ENCODE peak calls at places on chromosomes 6 and 20, in nine cellular contexts. V is mammary epithelial cell, T is hepatocyte, M is IMR-90, F is MM.1S, W is HepG2, E is Karpas-422, J is A549, Z is endothelial cell of umbilical vein. U is an unnamed sample.
A peak's percentile ranks its signal among the peaks of the same experiment; 100 is the strongest.

GRCh38 chr6:72813807-72814596 is 192.1 kb downstream of the KCNQ5 start:
- DNase-seq in V (no peak), T (no peak), M (no peak), F (no peak), W (no peak), E (no peak), J (no peak), Z (no peak), U (no peak)

GRCh38 chr6:106039836-106040592 is 46.1 kb upstream of the PRDM1 start:
- DNase-seq in V (no peak), T (no peak), M (no peak), F (peak; percentile 46), W (no peak), E (no peak), J (no peak), Z (no peak), U (no peak)

GRCh38 chr6:2758980-2759379 is 6.2 kb upstream of the WRNIP1 start:
- DNase-seq in V (no peak), T (no peak), M (no peak), F (no peak), W (no peak), E (no peak), J (no peak), Z (no peak), U (no peak)

GRCh38 chr6:11618533-11618932 is 81.0 kb downstream of the TMEM170B start:
- DNase-seq in V (no peak), T (no peak), M (peak; percentile 49), F (no peak), W (no peak), E (peak; percentile 76), J (peak; percentile 13), Z (peak; percentile 65), U (peak; percentile 3)

GRCh38 chr20:60071965-60072364 is 113.7 kb downstream of the CDH26 start:
- DNase-seq in V (peak; percentile 76), T (no peak), M (peak; percentile 9), F (no peak), W (no peak), E (no peak), J (no peak), Z (no peak), U (no peak)

GRCh38 chr6:161037873-161038228 is 46.3 kb downstream of the MAP3K4 start:
- DNase-seq in V (no peak), T (no peak), M (no peak), F (no peak), W (no peak), E (no peak), J (no peak), Z (no peak), U (no peak)

GRCh38 chr6:21455071-21455470 is 138.5 kb upstream of the SOX4 start:
- DNase-seq in V (no peak), T (peak; percentile 12), M (peak; percentile 6), F (no peak), W (no peak), E (no peak), J (no peak), Z (no peak), U (no peak)

GRCh38 chr20:34111712-34112599 is at the start of gene EIF2S2:
- DNase-seq in V (peak; percentile 98), T (peak; percentile 99), M (peak; percentile 99), F (peak; percentile 99), W (peak; percentile 99), E (peak; percentile 99), J (peak; percentile 92), Z (peak; percentile 99), U (peak; percentile 100)

GRCh38 chr20:417801-418342 is 9.8 kb downstream of the RBCK1 start:
- DNase-seq in V (no peak), T (no peak), M (no peak), F (no peak), W (no peak), E (no peak), J (no peak), Z (no peak), U (no peak)

GRCh38 chr6:79277109-79277508 is 42.6 kb upstream of the HMGN3 start:
- DNase-seq in V (peak; percentile 32), T (no peak), M (peak; percentile 1), F (no peak), W (no peak), E (no peak), J (no peak), Z (peak; percentile 27), U (no peak)

GRCh38 chr20:23091741-23092408 is 5.8 kb upstream of the CD93 start:
- DNase-seq in V (no peak), T (no peak), M (no peak), F (no peak), W (no peak), E (no peak), J (no peak), Z (no peak), U (no peak)

GRCh38 chr20:49482173-49482572 is 295 bp downstream of the KCNB1 start:
- DNase-seq in V (no peak), T (no peak), M (no peak), F (no peak), W (no peak), E (no peak), J (no peak), Z (no peak), U (no peak)

GRCh38 chr6:56843476-56844349 is 111.2 kb upstream of the BEND6 start:
- DNase-seq in V (peak; percentile 81), T (peak; percentile 94), M (peak; percentile 73), F (peak; percentile 91), W (peak; percentile 77), E (peak; percentile 66), J (peak; percentile 65), Z (peak; percentile 88), U (peak; percentile 49)

GRCh38 chr20:10662661-10663458 is 10.9 kb downstream of the JAG1 start:
- DNase-seq in V (no peak), T (no peak), M (no peak), F (no peak), W (no peak), E (no peak), J (no peak), Z (no peak), U (no peak)

GRCh38 chr20:10665791-10666190 is 8.0 kb downstream of the JAG1 start:
- DNase-seq in V (peak; percentile 86), T (no peak), M (peak; percentile 30), F (no peak), W (no peak), E (no peak), J (no peak), Z (no peak), U (no peak)

GRCh38 chr20:10667077-10667401 is 6.8 kb downstream of the JAG1 start:
- DNase-seq in V (peak; percentile 73), T (no peak), M (no peak), F (no peak), W (no peak), E (no peak), J (no peak), Z (peak; percentile 89), U (no peak)

GRCh38 chr20:10666221-10667076 is 7.3 kb downstream of the JAG1 start:
- DNase-seq in V (no peak), T (no peak), M (no peak), F (no peak), W (no peak), E (no peak), J (no peak), Z (peak; percentile 46), U (no peak)

GRCh38 chr20:10665027-10665561 is 8.7 kb downstream of the JAG1 start:
- DNase-seq in V (peak; percentile 83), T (no peak), M (peak; percentile 33), F (no peak), W (no peak), E (no peak), J (no peak), Z (peak; percentile 46), U (no peak)
- H3K4me2 ChIP-seq in V (peak overlapping the region; percentile 83), T (peak overlapping the region; percentile 57), M (peak overlapping the region; percentile 3), F (no peak overlapping the region), W (peak overlapping the region; percentile 38), E (no peak overlapping the region), J (peak overlapping the region; percentile 91), Z (peak overlapping the region; percentile 51), U (no peak overlapping the region)

DNA sequence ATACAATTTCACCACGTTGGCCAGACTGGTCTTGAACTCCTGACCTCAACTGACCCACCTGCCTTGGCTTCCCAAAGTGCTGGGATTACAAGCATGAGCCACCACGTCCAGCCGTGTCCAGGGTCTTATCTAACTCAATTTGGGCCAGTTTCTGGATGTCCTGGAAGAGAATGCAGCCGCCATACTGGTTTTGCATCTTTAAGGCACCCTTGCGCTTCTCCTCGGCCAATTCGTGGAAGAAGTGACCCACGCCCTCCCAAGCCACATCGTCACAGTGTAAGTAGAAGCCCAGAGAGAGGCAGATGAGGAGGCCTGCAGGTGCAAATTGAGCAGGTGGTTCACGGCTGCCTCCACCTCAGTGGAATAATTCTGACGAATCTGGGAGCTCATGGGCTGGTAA is 3.7 kb upstream of the ZNF335 start:
- DNase-seq in V (no peak), T (no peak), M (no peak), F (no peak), W (no peak), E (no peak), J (no peak), Z (no peak), U (no peak)
- H3K4me3 ChIP-seq in V (no peak overlapping the region), T (no peak overlapping the region), M (no peak overlapping the region), F (no peak overlapping the region), W (no peak overlapping the region), E (no peak overlapping the region), J (no peak overlapping the region), Z (no peak overlapping the region), U (no peak overlapping the region)

GRCh38 chr6:169622618-169623017 is 79.2 kb downstream of the WDR27 start:
- DNase-seq in V (peak; percentile 29), T (no peak), M (peak; percentile 23), F (no peak), W (no peak), E (no peak), J (no peak), Z (no peak), U (no peak)
- H3K4me2 ChIP-seq in V (no peak overlapping the region), T (no peak overlapping the region), M (no peak overlapping the region), F (no peak overlapping the region), W (no peak overlapping the region), E (no peak overlapping the region), J (no peak overlapping the region), Z (no peak overlapping the region), U (no peak overlapping the region)

DNA sequence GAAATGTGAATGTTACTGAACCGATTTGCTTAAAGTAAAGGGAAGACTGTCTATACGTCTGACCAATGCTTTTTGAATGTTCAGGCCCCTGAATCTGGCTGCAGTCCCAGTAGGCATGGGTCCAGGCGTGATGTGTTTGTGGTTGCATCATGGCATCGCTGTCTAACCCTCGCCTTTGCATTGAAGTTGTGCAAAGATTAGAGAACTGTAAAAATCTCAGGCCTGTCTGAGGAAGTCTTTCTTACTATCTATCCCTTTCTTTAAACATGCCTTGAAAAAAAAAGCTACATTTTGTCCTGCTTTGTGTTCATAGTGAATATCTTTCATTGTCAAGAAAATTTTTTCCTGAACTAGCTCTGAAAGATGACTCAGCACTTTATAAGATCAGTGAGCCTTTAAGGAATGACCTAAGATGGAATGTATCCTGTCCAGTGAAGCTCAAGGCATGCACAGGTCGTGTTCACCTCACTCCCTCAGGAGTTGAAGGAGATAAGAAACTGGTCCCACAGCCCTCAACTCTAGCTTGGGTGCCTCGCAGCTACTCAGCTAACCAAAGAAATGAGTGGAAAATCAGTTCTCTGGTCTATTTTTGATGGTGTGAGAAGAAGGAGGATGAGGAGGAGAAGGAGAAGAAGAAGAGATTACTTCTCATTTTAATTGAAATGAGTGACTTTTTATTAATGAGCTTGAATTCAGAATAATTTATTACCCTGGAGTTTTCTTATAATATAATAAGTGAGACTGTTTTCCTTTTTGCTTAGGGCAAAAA is 48.6 kb downstream of the TPD52L1 start:
- DNase-seq in V (peak; percentile 89), T (peak; percentile 57), M (peak; percentile 94), F (no peak), W (no peak), E (no peak), J (peak; percentile 35), Z (peak; percentile 77), U (no peak)
- H3K4me3 ChIP-seq in V (no peak overlapping the region), T (no peak overlapping the region), M (no peak overlapping the region), F (no peak overlapping the region), W (no peak overlapping the region), E (no peak overlapping the region), J (peak overlapping the region; percentile 14), Z (no peak overlapping the region), U (no peak overlapping the region)

GRCh38 chr6:167736486-167737204 is 90.1 kb upstream of the AFDN start:
- DNase-seq in V (no peak), T (no peak), M (no peak), F (no peak), W (no peak), E (no peak), J (no peak), Z (no peak), U (no peak)
- H3K4me2 ChIP-seq in V (no peak overlapping the region), T (no peak overlapping the region), M (no peak overlapping the region), F (no peak overlapping the region), W (peak overlapping the region; percentile 32), E (no peak overlapping the region), J (no peak overlapping the region), Z (no peak overlapping the region), U (no peak overlapping the region)